ENCODE peak calls at places on chromosomes 7 and 10, in six cellular contexts. S is body of pancreas, J is mucosa of gallbladder, Q is nucleus accumbens, G is T-helper 1 cell, A is hepatocyte. T is an unnamed sample.

GRCh38 chr10:110353244-110354119 is 48.8 kb upstream of the SMNDC1 start:
- DNase-seq in S (no peak), J (no peak), Q (no peak), G (peak), A (peak), T (no peak)

GRCh38 chr7:127955051-127955531 is 76.1 kb downstream of the LRRC4 start:
- DNase-seq in S (no peak), J (no peak), Q (no peak), G (no peak), A (no peak), T (no peak)

GRCh38 chr7:25297231-25297630 is 68.9 kb upstream of the NPVF start:
- DNase-seq in S (no peak), J (no peak), Q (no peak), G (no peak), A (no peak), T (no peak)

GRCh38 chr10:12081879-12082560 is 13.3 kb downstream of the DHTKD1 start:
- DNase-seq in S (no peak), J (no peak), Q (no peak), G (no peak), A (no peak), T (no peak)

GRCh38 chr7:107660381-107661080 is at the start of gene SLC26A4:
- DNase-seq in S (peak), J (no peak), Q (no peak), G (no peak), A (peak), T (no peak)

GRCh38 chr7:148700693-148701092 is 2.0 kb downstream of the CUL1 start:
- DNase-seq in S (peak), J (no peak), Q (no peak), G (peak), A (peak), T (no peak)

GRCh38 chr7:29754874-29755490 is 51.3 kb upstream of the WIPF3 start:
- DNase-seq in S (no peak), J (no peak), Q (no peak), G (no peak), A (no peak), T (no peak)

GRCh38 chr7:29884399-29885272 is 78.3 kb downstream of the WIPF3 start:
- DNase-seq in S (peak), J (no peak), Q (no peak), G (no peak), A (peak), T (peak)

T was measured in mucosa of descending colon.